ENCODE peak calls at places on chromosomes 11 and 22, in eight cellular contexts. B, R, Y, Z, P, F, L and K are unnamed samples.

GRCh38 chr11:47464479-47464878 is 15.5 kb upstream of the RAPSN start:
- DNase-seq in Z (no peak), Y (no peak), R (peak; percentile 57), P (no peak), F (no peak), B (no peak), L (no peak), K (no peak)

GRCh38 chr11:80595011-80595410 is 1154.2 kb upstream of the TENM4 start:
- DNase-seq in L (no peak), P (no peak), R (peak; percentile 90), Z (no peak), Y (peak; percentile 60), B (no peak), F (no peak), K (no peak)

GRCh38 chr22:24185001-24185500 is 3.8 kb downstream of the SUSD2 start:
- DNase-seq in L (no peak), Y (no peak), B (no peak), P (no peak), F (no peak), Z (no peak), R (no peak), K (no peak)

GRCh38 chr11:80122211-80122610 is 681.4 kb upstream of the TENM4 start:
- DNase-seq in R (no peak), Y (no peak), Z (no peak), L (no peak), B (no peak), P (no peak), F (peak; percentile 20), K (no peak)

GRCh38 chr11:112613051-112613972 is 347.9 kb upstream of the NCAM1 start:
- DNase-seq in R (peak; percentile 85), Z (no peak), P (no peak), B (no peak), L (no peak), Y (peak; percentile 23), F (no peak), K (no peak)

GRCh38 chr11:47359586-47359985 is 7.1 kb upstream of the MYBPC3 start:
- DNase-seq in B (no peak), P (no peak), Y (no peak), Z (no peak), F (peak; percentile 21), R (no peak), L (no peak), K (no peak)

GRCh38 chr11:130480166-130480565 is 31.7 kb downstream of the ADAMTS15 start:
- DNase-seq in Z (no peak), Y (no peak), B (no peak), P (no peak), R (peak; percentile 92), F (no peak), L (no peak), K (no peak)

GRCh38 chr22:29720824-29721323 is 1.1 kb downstream of the CABP7 start:
- DNase-seq in Z (no peak), P (no peak), R (no peak), L (no peak), B (no peak), Y (no peak), F (no peak), K (no peak)

GRCh38 chr11:46275964-46276641 is 1.4 kb upstream of the CREB3L1 start:
- DNase-seq in B (peak; percentile 76), Z (no peak), F (no peak), L (peak; percentile 91), P (no peak), Y (peak; percentile 46), R (no peak), K (no peak)

GRCh38 chr11:45390407-45390806 is 104.3 kb upstream of the SYT13 start:
- DNase-seq in B (no peak), F (no peak), Z (no peak), P (no peak), L (no peak), R (no peak), Y (peak; percentile 49), K (no peak)

GRCh38 chr11:122637538-122637937 is 18.0 kb upstream of the UBASH3B start:
- DNase-seq in B (no peak), L (no peak), R (no peak), F (no peak), Y (no peak), P (no peak), Z (no peak), K (no peak)

GRCh38 chr11:72507050-72507449 is 72.7 kb upstream of the CLPB start:
- DNase-seq in Y (no peak), P (no peak), F (no peak), R (no peak), B (no peak), L (no peak), Z (no peak), K (no peak)

GRCh38 chr11:86669424-86669823 is 3.0 kb downstream of the ME3 start:
- DNase-seq in Z (no peak), R (no peak), F (no peak), B (no peak), Y (no peak), P (no peak), L (no peak), K (no peak)

GRCh38 chr11:86672007-86672621 is at the start of gene ME3:
- DNase-seq in L (peak; percentile 71), Y (no peak), P (peak; percentile 61), F (peak; percentile 73), B (peak; percentile 68), Z (peak; percentile 80), R (peak; percentile 63), K (peak; percentile 72)

GRCh38 chr11:86668929-86669328 is 3.5 kb downstream of the ME3 start:
- DNase-seq in Z (no peak), F (no peak), R (no peak), P (no peak), B (no peak), Y (no peak), L (no peak), K (no peak)

GRCh38 chr11:86671386-86672006 is 920 bp downstream of the ME3 start:
- DNase-seq in F (peak; percentile 84), Z (peak; percentile 66), B (peak; percentile 63), Y (no peak), P (peak; percentile 37), R (no peak), L (peak; percentile 88), K (peak; percentile 86)

GRCh38 chr11:86670179-86670578 is 2.2 kb downstream of the ME3 start:
- DNase-seq in B (no peak), Y (no peak), R (no peak), F (no peak), Z (no peak), L (no peak), P (no peak), K (no peak)
- H3K27ac ChIP-seq in B (peak overlapping the region; percentile 23), Y (no peak overlapping the region), R (no peak overlapping the region), F (peak overlapping the region; percentile 89), Z (peak overlapping the region; percentile 92), L (no peak overlapping the region), P (no peak overlapping the region), K (peak overlapping the region; percentile 94)

DNA sequence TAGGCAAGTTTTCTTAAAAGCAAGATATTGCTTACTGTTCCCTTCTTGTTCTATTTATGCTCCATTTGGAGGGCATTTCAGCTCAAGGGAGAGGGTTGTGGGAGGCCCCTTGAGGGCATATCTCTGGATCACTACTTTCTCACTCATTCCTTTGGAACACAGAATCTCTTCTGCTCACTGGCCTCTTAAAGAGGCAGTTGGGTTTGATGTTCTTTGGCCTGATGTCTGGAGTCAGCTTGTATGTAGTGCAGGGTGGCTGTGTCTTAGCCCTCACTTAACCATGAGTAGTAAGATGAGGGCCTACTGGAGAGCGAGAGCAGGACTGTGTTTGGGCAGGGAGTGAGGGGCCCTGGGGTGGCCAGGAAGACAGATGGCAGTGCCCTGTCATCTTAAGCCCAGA is 3.6 kb downstream of the INCENP start:
- DNase-seq in L (no peak), F (no peak), Z (no peak), B (no peak), Y (no peak), R (no peak), P (no peak), K (no peak)
- H3K4me1 ChIP-seq in L (peaks cover 6% of the 10 kb centered on the region), F (peaks cover 15% of the 10 kb centered on the region), Z (no peaks in the 10 kb centered on the region), B (peaks cover 9% of the 10 kb centered on the region), Y (peaks cover 24% of the 10 kb centered on the region), R (peaks cover 3% of the 10 kb centered on the region), P (peaks cover 2% of the 10 kb centered on the region), K (peaks cover 13% of the 10 kb centered on the region)

GRCh38 chr11:34068098-34068497 is 16.6 kb downstream of the CAPRIN1 start:
- DNase-seq in Y (no peak), L (no peak), B (no peak), Z (no peak), F (no peak), R (peak; percentile 84), P (no peak), K (no peak)

GRCh38 chr11:34063061-34063795 is 11.7 kb downstream of the CAPRIN1 start:
- DNase-seq in L (no peak), F (no peak), P (no peak), B (no peak), Z (no peak), R (no peak), Y (no peak), K (no peak)

GRCh38 chr11:34064291-34064690 is 12.8 kb downstream of the CAPRIN1 start:
- DNase-seq in P (no peak), B (no peak), R (no peak), F (no peak), Y (no peak), L (no peak), Z (no peak), K (no peak)

GRCh38 chr11:34067383-34068065 is 16.0 kb downstream of the CAPRIN1 start:
- DNase-seq in B (no peak), F (no peak), Y (no peak), L (no peak), Z (no peak), R (no peak), P (no peak), K (no peak)

DNA sequence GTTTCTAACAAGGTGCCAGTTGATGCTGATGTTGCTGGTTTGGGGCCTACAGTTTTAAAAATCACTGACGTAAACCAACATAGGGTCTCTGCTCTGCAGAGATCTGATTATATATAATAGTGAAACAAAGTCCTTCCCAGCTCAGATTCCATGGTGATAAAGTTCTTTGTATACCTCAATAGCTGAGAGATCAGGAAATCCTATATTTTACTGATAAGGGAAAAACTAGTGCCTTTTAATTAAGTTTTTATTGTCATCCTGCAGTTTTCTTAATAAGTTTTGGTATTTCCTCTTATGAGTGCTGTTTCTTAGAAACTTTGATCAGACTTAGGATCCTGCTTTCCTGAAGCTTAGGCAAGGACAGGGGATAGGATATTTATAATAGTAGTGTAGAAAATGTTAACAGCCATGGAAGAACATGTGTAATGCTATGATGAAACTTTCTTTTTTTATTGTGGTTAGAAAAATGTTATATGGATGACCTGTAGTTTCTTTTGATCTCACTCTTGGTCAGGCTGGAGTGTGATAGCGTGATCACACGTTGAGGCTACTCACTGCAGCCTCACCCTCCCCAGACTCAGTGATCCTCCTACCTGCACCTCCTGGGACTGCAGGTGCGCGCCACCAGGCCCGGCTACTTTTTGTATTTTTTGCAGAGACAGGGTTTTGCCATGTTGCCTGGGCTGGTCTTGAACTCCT is 14.1 kb downstream of the CAPRIN1 start:
- DNase-seq in R (peak; percentile 49), Z (no peak), L (no peak), Y (no peak), P (peak; percentile 44), F (no peak), B (no peak), K (no peak)
- TF ChIP-seq CTCF in R (no peak), Z (no peak), L (no peak), Y (no peak), P (peak; percentile 57), F (no peak), B (no peak), K (no peak)

DNA sequence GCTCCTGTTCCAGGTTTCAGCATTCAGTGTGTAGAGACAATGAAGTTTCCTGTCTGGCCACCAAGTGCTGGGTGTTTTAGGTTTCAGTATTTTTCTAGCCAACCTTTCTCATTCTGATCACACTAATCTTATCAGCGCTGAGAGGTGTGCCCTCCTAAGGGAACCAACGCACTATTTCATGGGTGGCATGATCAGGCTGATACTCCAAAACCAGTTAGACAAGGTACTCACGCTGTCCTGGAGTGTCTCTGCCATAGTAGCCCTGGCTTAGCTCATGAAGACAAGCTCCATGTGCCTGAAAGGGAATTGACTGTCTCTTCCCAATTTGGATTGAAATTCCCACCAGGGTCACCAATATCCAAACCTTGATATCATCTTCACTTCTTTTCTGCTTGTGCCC is 8.0 kb upstream of the RAB38 start:
- DNase-seq in L (no peak), R (no peak), B (peak; percentile 41), Y (no peak), P (no peak), Z (no peak), F (no peak), K (no peak)
- H3K27ac ChIP-seq in L (no peak overlapping the region), R (no peak overlapping the region), B (no peak overlapping the region), Y (no peak overlapping the region), P (no peak overlapping the region), Z (no peak overlapping the region), F (no peak overlapping the region), K (no peak overlapping the region)